ENCODE peak calls at places on chromosomes 7 and 10, in ten cellular contexts. Q is AG08395; A is Ammon's horn; K is stimulated activated CD8-positive, alpha-beta memory T cell treated with anti-CD3 and anti-CD28 coated beads, Interleukin-4, amount 100 ng/mL, for 24 hours; L is AG09309; B is cardiac fibroblast; R is posterior cingulate gyrus; Y is OCI-LY7; E is activated CD8-positive, alpha-beta memory T cell treated with anti-CD3 and anti-CD28 coated beads for 4 hours; J is NCI-H1417 treated with DMSO at 0.1 percent for 48 hours. T is an unnamed sample.

GRCh38 chr10:70348228-70348850 is 34.1 kb downstream of the LRRC20 start:
- DNase-seq in Q (peak), A (no peak), K (no peak), L (no peak), B (peak), R (no peak), Y (peak), E (no peak), J (no peak), T (no peak)

GRCh38 chr7:142196066-142196840 is 61.6 kb downstream of the PRSS58 start:
- DNase-seq in Q (no peak), A (no peak), K (no peak), L (no peak), B (peak), R (no peak), Y (no peak), E (no peak), J (no peak), T (no peak)

GRCh38 chr10:33772370-33773331 is 438.2 kb upstream of the NRP1 start:
- DNase-seq in Q (no peak), A (peak), K (no peak), L (no peak), B (peak), R (peak), Y (no peak), E (no peak), J (no peak), T (no peak)

GRCh38 chr10:21993360-21994001 is 10.0 kb downstream of the DNAJC1 start:
- DNase-seq in Q (peak), A (no peak), K (no peak), L (no peak), B (peak), R (no peak), Y (peak), E (no peak), J (peak), T (no peak)

GRCh38 chr7:86837235-86837634 is 193.5 kb downstream of the GRM3 start:
- DNase-seq in Q (no peak), A (no peak), K (no peak), L (no peak), B (no peak), R (no peak), Y (no peak), E (no peak), J (no peak), T (no peak)

GRCh38 chr7:104275900-104276299 is 52.5 kb upstream of the LHFPL3 start:
- DNase-seq in Q (no peak), A (no peak), K (no peak), L (no peak), B (peak), R (no peak), Y (no peak), E (no peak), J (no peak), T (no peak)

GRCh38 chr7:128166603-128167315 is 74.3 kb upstream of the LEP start:
- DNase-seq in Q (peak), A (no peak), K (no peak), L (no peak), B (peak), R (peak), Y (no peak), E (no peak), J (no peak), T (no peak)

GRCh38 chr10:89744021-89744420 is 42.6 kb downstream of the KIF20B start:
- DNase-seq in Q (peak), A (no peak), K (no peak), L (no peak), B (peak), R (no peak), Y (no peak), E (no peak), J (no peak), T (no peak)

GRCh38 chr7:17488829-17489228 is 190.4 kb downstream of the AHR start:
- DNase-seq in Q (no peak), A (no peak), K (no peak), L (no peak), B (no peak), R (no peak), Y (no peak), E (no peak), J (no peak), T (no peak)

GRCh38 chr10:129511758-129512157 is 44.7 kb downstream of the MGMT start:
- DNase-seq in Q (no peak), A (no peak), K (no peak), L (no peak), B (no peak), R (no peak), Y (no peak), E (no peak), J (no peak), T (no peak)

GRCh38 chr7:149735181-149735602 is 38.2 kb downstream of the ZNF467 start:
- DNase-seq in Q (no peak), A (no peak), K (no peak), L (no peak), B (no peak), R (peak), Y (no peak), E (no peak), J (no peak), T (no peak)

GRCh38 chr10:110263164-110263563 is 41.6 kb downstream of the SMNDC1 start:
- DNase-seq in Q (no peak), A (no peak), K (no peak), L (no peak), B (peak), R (no peak), Y (no peak), E (no peak), J (no peak), T (no peak)

GRCh38 chr10:126014309-126014708 is 117.9 kb downstream of the FANK1 start:
- DNase-seq in Q (peak), A (no peak), K (no peak), L (peak), B (peak), R (no peak), Y (no peak), E (no peak), J (no peak), T (no peak)